ENCODE peak calls at places on chromosomes 5 and 9, in nine cellular contexts. One of them, this sample, is unnamed.

GRCh38 chr5:75037106-75037505 is 15.3 kb downstream of the GCNT4 start:
- DNase-seq in SK-N-SH: no peak
- DNase-seq in breast epithelium: peak
- DNase-seq in transverse colon: peak
- DNase-seq in GM12892: no peak
- DNase-seq in sigmoid colon: no peak
- DNase-seq in GM23338: no peak
- DNase-seq in stomach: peak
- DNase-seq in prostate gland: peak
- DNase-seq in this sample: no peak

GRCh38 chr9:118985851-118986250 is 383.4 kb downstream of the BRINP1 start:
- DNase-seq in SK-N-SH: peak
- DNase-seq in breast epithelium: no peak
- DNase-seq in transverse colon: no peak
- DNase-seq in GM12892: no peak
- DNase-seq in sigmoid colon: no peak
- DNase-seq in GM23338: no peak
- DNase-seq in stomach: no peak
- DNase-seq in prostate gland: no peak
- DNase-seq in this sample: no peak

GRCh38 chr9:132333556-132333955 is 21.2 kb downstream of the SETX start:
- DNase-seq in SK-N-SH: no peak
- DNase-seq in breast epithelium: no peak
- DNase-seq in transverse colon: no peak
- DNase-seq in GM12892: no peak
- DNase-seq in sigmoid colon: no peak
- DNase-seq in GM23338: no peak
- DNase-seq in stomach: no peak
- DNase-seq in prostate gland: no peak
- DNase-seq in this sample: no peak

GRCh38 chr5:133807348-133807747 is 161.1 kb downstream of the C5orf15 start:
- DNase-seq in SK-N-SH: no peak
- DNase-seq in breast epithelium: no peak
- DNase-seq in transverse colon: no peak
- DNase-seq in GM12892: no peak
- DNase-seq in sigmoid colon: no peak
- DNase-seq in GM23338: no peak
- DNase-seq in stomach: no peak
- DNase-seq in prostate gland: no peak
- DNase-seq in this sample: no peak

GRCh38 chr5:158740358-158740757 is 359.4 kb downstream of the EBF1 start:
- DNase-seq in SK-N-SH: no peak
- DNase-seq in breast epithelium: no peak
- DNase-seq in transverse colon: no peak
- DNase-seq in GM12892: no peak
- DNase-seq in sigmoid colon: no peak
- DNase-seq in GM23338: no peak
- DNase-seq in stomach: no peak
- DNase-seq in prostate gland: no peak
- DNase-seq in this sample: no peak

GRCh38 chr9:98502976-98503325 is 205.8 kb downstream of the GABBR2 start:
- DNase-seq in SK-N-SH: no peak
- DNase-seq in breast epithelium: no peak
- DNase-seq in transverse colon: no peak
- DNase-seq in GM12892: no peak
- DNase-seq in sigmoid colon: no peak
- DNase-seq in GM23338: peak
- DNase-seq in stomach: no peak
- DNase-seq in prostate gland: no peak
- DNase-seq in this sample: no peak

GRCh38 chr9:100426532-100427365 is at the start of gene MSANTD3:
- DNase-seq in SK-N-SH: peak
- DNase-seq in breast epithelium: peak
- DNase-seq in transverse colon: peak
- DNase-seq in GM12892: peak
- DNase-seq in sigmoid colon: peak
- DNase-seq in GM23338: peak
- DNase-seq in stomach: peak
- DNase-seq in prostate gland: peak
- DNase-seq in this sample: peak

GRCh38 chr5:95960802-95961616 is 642 bp downstream of the ELL2 start:
- DNase-seq in SK-N-SH: peak
- DNase-seq in breast epithelium: peak
- DNase-seq in transverse colon: peak
- DNase-seq in GM12892: peak
- DNase-seq in sigmoid colon: peak
- DNase-seq in GM23338: peak
- DNase-seq in stomach: peak
- DNase-seq in prostate gland: peak
- DNase-seq in this sample: peak

GRCh38 chr9:96148634-96149138 is 153.3 kb downstream of the HSD17B3 start:
- DNase-seq in SK-N-SH: no peak
- DNase-seq in breast epithelium: no peak
- DNase-seq in transverse colon: no peak
- DNase-seq in GM12892: no peak
- DNase-seq in sigmoid colon: peak
- DNase-seq in GM23338: no peak
- DNase-seq in stomach: no peak
- DNase-seq in prostate gland: peak
- DNase-seq in this sample: no peak
- TF ChIP-seq POLR2AphosphoS5 in SK-N-SH: no peak
- TF ChIP-seq POLR2AphosphoS5 in breast epithelium: no peak
- TF ChIP-seq POLR2AphosphoS5 in transverse colon: no peak
- TF ChIP-seq POLR2AphosphoS5 in GM12892: no peak
- TF ChIP-seq POLR2AphosphoS5 in sigmoid colon: no peak
- TF ChIP-seq POLR2AphosphoS5 in GM23338: no peak
- TF ChIP-seq POLR2AphosphoS5 in stomach: peak
- TF ChIP-seq POLR2AphosphoS5 in prostate gland: peak
- TF ChIP-seq POLR2AphosphoS5 in this sample: no peak

GRCh38 chr5:180910182-180910581 is 11.2 kb downstream of the BTNL8 start:
- DNase-seq in SK-N-SH: no peak
- DNase-seq in breast epithelium: no peak
- DNase-seq in transverse colon: no peak
- DNase-seq in GM12892: no peak
- DNase-seq in sigmoid colon: no peak
- DNase-seq in GM23338: no peak
- DNase-seq in stomach: no peak
- DNase-seq in prostate gland: no peak
- DNase-seq in this sample: no peak

GRCh38 chr5:180918380-180918779 is 19.4 kb downstream of the BTNL8 start:
- DNase-seq in SK-N-SH: no peak
- DNase-seq in breast epithelium: no peak
- DNase-seq in transverse colon: no peak
- DNase-seq in GM12892: no peak
- DNase-seq in sigmoid colon: no peak
- DNase-seq in GM23338: no peak
- DNase-seq in stomach: no peak
- DNase-seq in prostate gland: no peak
- DNase-seq in this sample: no peak

GRCh38 chr5:180915924-180916323 is 17.0 kb downstream of the BTNL8 start:
- DNase-seq in SK-N-SH: no peak
- DNase-seq in breast epithelium: no peak
- DNase-seq in transverse colon: no peak
- DNase-seq in GM12892: no peak
- DNase-seq in sigmoid colon: no peak
- DNase-seq in GM23338: no peak
- DNase-seq in stomach: no peak
- DNase-seq in prostate gland: no peak
- DNase-seq in this sample: no peak

GRCh38 chr5:180910735-180911134 is 11.8 kb downstream of the BTNL8 start:
- DNase-seq in SK-N-SH: no peak
- DNase-seq in breast epithelium: no peak
- DNase-seq in transverse colon: no peak
- DNase-seq in GM12892: no peak
- DNase-seq in sigmoid colon: no peak
- DNase-seq in GM23338: no peak
- DNase-seq in stomach: no peak
- DNase-seq in prostate gland: no peak
- DNase-seq in this sample: no peak

DNA sequence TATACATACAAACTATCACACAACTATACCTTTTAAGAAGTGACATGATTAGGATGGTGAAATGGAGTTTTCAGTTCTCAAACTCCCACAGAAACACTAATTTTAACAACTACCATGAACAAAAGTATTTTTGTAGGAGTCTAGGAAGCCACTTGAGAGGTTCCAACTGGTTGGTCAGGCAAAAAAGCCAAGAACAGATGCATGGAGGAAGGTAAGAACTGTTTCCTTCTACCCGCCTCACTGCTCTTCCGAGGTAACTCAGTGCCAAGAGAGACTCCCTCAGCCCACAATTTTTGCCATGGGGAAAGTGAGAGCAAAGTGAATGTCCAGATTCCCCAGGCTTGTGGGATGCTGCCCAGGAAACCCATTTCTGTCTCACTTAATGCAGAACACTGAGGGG is 15.7 kb downstream of the BTNL8 start:
- DNase-seq in SK-N-SH: no peak
- DNase-seq in breast epithelium: no peak
- DNase-seq in transverse colon: no peak
- DNase-seq in GM12892: no peak
- DNase-seq in sigmoid colon: no peak
- DNase-seq in GM23338: no peak
- DNase-seq in stomach: no peak
- DNase-seq in prostate gland: no peak
- DNase-seq in this sample: no peak
- TF ChIP-seq POLR2AphosphoS5 in SK-N-SH: no peak
- TF ChIP-seq POLR2AphosphoS5 in breast epithelium: no peak
- TF ChIP-seq POLR2AphosphoS5 in transverse colon: no peak
- TF ChIP-seq POLR2AphosphoS5 in GM12892: no peak
- TF ChIP-seq POLR2AphosphoS5 in sigmoid colon: no peak
- TF ChIP-seq POLR2AphosphoS5 in GM23338: no peak
- TF ChIP-seq POLR2AphosphoS5 in stomach: no peak
- TF ChIP-seq POLR2AphosphoS5 in prostate gland: no peak
- TF ChIP-seq POLR2AphosphoS5 in this sample: no peak

GRCh38 chr5:135327429-135328127 is 71.5 kb downstream of the MACROH2A1 start:
- DNase-seq in SK-N-SH: no peak
- DNase-seq in breast epithelium: no peak
- DNase-seq in transverse colon: no peak
- DNase-seq in GM12892: no peak
- DNase-seq in sigmoid colon: peak
- DNase-seq in GM23338: no peak
- DNase-seq in stomach: no peak
- DNase-seq in prostate gland: no peak
- DNase-seq in this sample: no peak

GRCh38 chr5:135328128-135328687 is 70.8 kb downstream of the MACROH2A1 start:
- DNase-seq in SK-N-SH: no peak
- DNase-seq in breast epithelium: no peak
- DNase-seq in transverse colon: no peak
- DNase-seq in GM12892: no peak
- DNase-seq in sigmoid colon: no peak
- DNase-seq in GM23338: no peak
- DNase-seq in stomach: no peak
- DNase-seq in prostate gland: no peak
- DNase-seq in this sample: no peak

GRCh38 chr5:135329913-135330797 is 68.9 kb downstream of the MACROH2A1 start:
- DNase-seq in SK-N-SH: no peak
- DNase-seq in breast epithelium: no peak
- DNase-seq in transverse colon: no peak
- DNase-seq in GM12892: no peak
- DNase-seq in sigmoid colon: no peak
- DNase-seq in GM23338: no peak
- DNase-seq in stomach: no peak
- DNase-seq in prostate gland: no peak
- DNase-seq in this sample: no peak

GRCh38 chr5:135330798-135331096 is 68.3 kb downstream of the MACROH2A1 start:
- DNase-seq in SK-N-SH: no peak
- DNase-seq in breast epithelium: no peak
- DNase-seq in transverse colon: no peak
- DNase-seq in GM12892: no peak
- DNase-seq in sigmoid colon: no peak
- DNase-seq in GM23338: no peak
- DNase-seq in stomach: no peak
- DNase-seq in prostate gland: no peak
- DNase-seq in this sample: no peak

DNA sequence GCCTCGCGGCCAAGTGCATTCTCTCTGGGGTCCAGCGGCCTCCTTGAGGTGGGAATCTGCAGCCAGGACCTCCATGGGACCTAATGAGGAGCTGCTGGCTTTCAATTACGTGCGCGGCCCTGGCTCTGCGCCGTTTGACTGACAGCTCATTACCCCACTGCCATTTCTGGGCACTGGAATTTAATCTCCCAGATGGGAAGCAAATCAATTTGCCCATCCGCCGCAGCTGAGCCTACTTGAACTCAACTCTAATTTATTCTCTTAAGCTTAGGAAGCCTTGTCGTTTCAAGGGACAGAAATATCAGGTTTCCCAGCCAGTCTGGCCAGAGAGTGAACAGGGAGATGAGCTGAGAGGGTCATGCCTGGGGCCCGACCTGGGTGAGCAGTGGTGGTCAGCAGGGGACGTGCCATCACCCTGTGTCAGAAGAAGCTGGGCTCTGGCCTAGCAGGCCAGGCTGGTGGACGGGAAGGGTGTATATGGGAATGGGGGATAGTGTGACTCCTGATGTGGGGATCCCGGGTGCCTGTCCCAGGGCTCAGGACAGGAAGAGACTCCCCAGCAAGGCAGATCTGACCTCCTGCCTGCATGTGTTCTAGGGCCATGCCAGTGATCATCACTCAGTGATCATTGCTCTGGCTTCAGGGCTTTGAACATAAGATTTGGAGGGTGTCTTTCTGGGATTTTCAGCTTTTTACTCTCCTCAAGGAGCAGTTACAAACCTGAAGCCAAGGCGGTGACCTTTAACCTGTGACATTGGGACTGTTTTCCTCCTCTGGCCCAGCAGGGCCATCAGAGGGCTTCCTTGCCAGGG is 69.7 kb downstream of the MACROH2A1 start:
- DNase-seq in SK-N-SH: no peak
- DNase-seq in breast epithelium: no peak
- DNase-seq in transverse colon: no peak
- DNase-seq in GM12892: no peak
- DNase-seq in sigmoid colon: no peak
- DNase-seq in GM23338: no peak
- DNase-seq in stomach: no peak
- DNase-seq in prostate gland: no peak
- DNase-seq in this sample: no peak
- TF ChIP-seq POLR2AphosphoS5 in SK-N-SH: no peak
- TF ChIP-seq POLR2AphosphoS5 in breast epithelium: no peak
- TF ChIP-seq POLR2AphosphoS5 in transverse colon: no peak
- TF ChIP-seq POLR2AphosphoS5 in GM12892: no peak
- TF ChIP-seq POLR2AphosphoS5 in sigmoid colon: no peak
- TF ChIP-seq POLR2AphosphoS5 in GM23338: no peak
- TF ChIP-seq POLR2AphosphoS5 in stomach: no peak
- TF ChIP-seq POLR2AphosphoS5 in prostate gland: no peak
- TF ChIP-seq POLR2AphosphoS5 in this sample: no peak

DNA sequence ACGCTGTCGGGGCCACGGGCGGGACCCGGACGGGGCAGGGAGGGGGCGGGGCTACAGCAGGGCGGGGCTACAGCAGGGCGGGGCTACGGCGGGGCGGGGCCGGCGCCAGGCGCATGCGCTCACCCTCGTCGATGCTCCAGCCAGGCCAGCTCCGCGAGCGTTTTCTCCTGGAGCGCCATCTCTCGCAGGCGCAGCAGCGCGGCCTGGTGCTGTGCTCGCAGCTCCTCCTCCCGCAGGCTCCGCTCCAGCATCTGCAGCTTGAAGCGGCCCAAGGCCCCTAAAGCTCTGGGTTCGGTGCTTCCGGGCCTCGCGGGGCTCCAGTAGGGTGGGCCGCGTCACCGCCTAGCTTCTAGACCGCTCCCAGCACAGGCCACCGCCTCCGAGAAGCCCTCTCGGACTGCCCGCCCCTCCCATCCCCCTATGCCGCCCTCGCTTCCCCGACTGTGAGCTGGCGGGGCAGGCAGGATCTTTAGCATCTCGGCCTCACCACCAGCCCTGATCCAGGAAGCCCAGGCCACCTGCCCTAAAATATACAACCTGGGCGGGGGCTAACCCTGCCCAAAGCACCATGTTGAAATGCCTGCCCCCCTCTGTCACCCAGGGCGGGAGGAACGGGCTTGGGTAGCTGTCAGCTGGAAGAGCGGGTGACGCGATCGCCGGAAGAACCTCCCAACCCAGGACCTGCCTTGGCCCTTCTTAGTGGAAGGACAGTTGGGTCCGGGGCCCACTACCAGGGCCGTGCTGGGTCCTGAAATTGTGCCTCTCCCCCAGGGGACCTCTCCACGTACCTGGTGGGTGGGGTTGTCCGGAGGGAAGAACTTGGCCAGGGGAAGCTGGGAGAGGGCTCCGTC is 21.9 kb upstream of the QSOX2 start:
- DNase-seq in SK-N-SH: peak
- DNase-seq in breast epithelium: peak
- DNase-seq in transverse colon: peak
- DNase-seq in GM12892: peak
- DNase-seq in sigmoid colon: peak
- DNase-seq in GM23338: peak
- DNase-seq in stomach: peak
- DNase-seq in prostate gland: peak
- DNase-seq in this sample: peak
- TF ChIP-seq POLR2AphosphoS5 in SK-N-SH: peak
- TF ChIP-seq POLR2AphosphoS5 in breast epithelium: no peak
- TF ChIP-seq POLR2AphosphoS5 in transverse colon: no peak
- TF ChIP-seq POLR2AphosphoS5 in GM12892: peak
- TF ChIP-seq POLR2AphosphoS5 in sigmoid colon: peak
- TF ChIP-seq POLR2AphosphoS5 in GM23338: peak
- TF ChIP-seq POLR2AphosphoS5 in stomach: no peak
- TF ChIP-seq POLR2AphosphoS5 in prostate gland: peak
- TF ChIP-seq POLR2AphosphoS5 in this sample: peak

This sample was measured in GM12891.